ENCODE peak calls at places on chromosome 4, in nine cellular contexts. J, I, U, H, R, P, C, F and A are unnamed samples.

GRCh38 chr4:76539979-76540378 is 105.0 kb downstream of the SHROOM3 start:
- DNase-seq in J (no peak), I (no peak), U (no peak), H (no peak), R (no peak), P (no peak), C (no peak), F (peak; percentile 85), A (no peak)

GRCh38 chr4:26802790-26803189 is 57.9 kb upstream of the STIM2 start:
- DNase-seq in J (no peak), I (no peak), U (no peak), H (no peak), R (no peak), P (no peak), C (no peak), F (no peak), A (no peak)

GRCh38 chr4:32140636-32141035 is 1420.5 kb downstream of the PCDH7 start:
- DNase-seq in J (no peak), I (no peak), U (no peak), H (no peak), R (no peak), P (no peak), C (peak; percentile 63), F (peak; percentile 28), A (no peak)

GRCh38 chr4:15116509-15117079 is 114.3 kb downstream of the CPEB2 start:
- DNase-seq in J (no peak), I (no peak), U (no peak), H (no peak), R (no peak), P (no peak), C (no peak), F (no peak), A (no peak)

GRCh38 chr4:134202557-134202956 is 968 bp upstream of the PABPC4L start:
- DNase-seq in J (no peak), I (no peak), U (no peak), H (no peak), R (no peak), P (no peak), C (no peak), F (no peak), A (no peak)

GRCh38 chr4:55444822-55445221 is 49.1 kb downstream of the TMEM165 start:
- DNase-seq in J (no peak), I (no peak), U (no peak), H (no peak), R (no peak), P (no peak), C (no peak), F (no peak), A (no peak)

GRCh38 chr4:113636438-113636818 is 125.1 kb downstream of the CAMK2D start:
- DNase-seq in J (no peak), I (no peak), U (no peak), H (no peak), R (no peak), P (no peak), C (no peak), F (no peak), A (no peak)

GRCh38 chr4:89134775-89135319 is 23.5 kb downstream of the TIGD2 start:
- DNase-seq in J (no peak), I (no peak), U (no peak), H (no peak), R (no peak), P (no peak), C (no peak), F (no peak), A (no peak)

GRCh38 chr4:56243107-56243506 is 144.2 kb downstream of the AASDH start:
- DNase-seq in J (no peak), I (no peak), U (no peak), H (no peak), R (no peak), P (no peak), C (no peak), F (no peak), A (no peak)

GRCh38 chr4:683982-684571 is 4.9 kb downstream of the SLC49A3 start:
- DNase-seq in J (no peak), I (peak; percentile 84), U (peak; percentile 84), H (peak; percentile 74), R (peak; percentile 72), P (peak; percentile 74), C (no peak), F (no peak), A (peak; percentile 58)

GRCh38 chr4:19783667-19784223 is 468.0 kb upstream of the SLIT2 start:
- DNase-seq in J (no peak), I (no peak), U (no peak), H (no peak), R (no peak), P (no peak), C (no peak), F (no peak), A (no peak)

GRCh38 chr4:127249767-127250108 is 383.0 kb upstream of the INTU start:
- DNase-seq in J (no peak), I (no peak), U (no peak), H (no peak), R (no peak), P (no peak), C (no peak), F (no peak), A (no peak)

GRCh38 chr4:147371661-147372060 is 109.2 kb upstream of the EDNRA start:
- DNase-seq in J (peak; percentile 46), I (no peak), U (no peak), H (no peak), R (no peak), P (no peak), C (no peak), F (no peak), A (no peak)

GRCh38 chr4:8041868-8042267 is 102.2 kb upstream of the AFAP1 start:
- DNase-seq in J (no peak), I (no peak), U (no peak), H (no peak), R (no peak), P (no peak), C (no peak), F (no peak), A (no peak)
- H3K27ac ChIP-seq in J (no peak overlapping the region), I (no peak overlapping the region), U (no peak overlapping the region), H (no peak overlapping the region), R (no peak overlapping the region), P (no peak overlapping the region), C (no peak overlapping the region), F (no peak overlapping the region), A (no peak overlapping the region)

GRCh38 chr4:85784348-85784747 is 309.4 kb downstream of the ARHGAP24 start:
- DNase-seq in J (no peak), I (no peak), U (no peak), H (no peak), R (no peak), P (no peak), C (no peak), F (no peak), A (no peak)
- H3K4me1 ChIP-seq in J (peaks cover under 1% of the 10 kb centered on the region), I (no peaks in the 10 kb centered on the region), U (peaks cover 9% of the 10 kb centered on the region), H (no peaks in the 10 kb centered on the region), R (peaks cover 6% of the 10 kb centered on the region), P (peaks cover 37% of the 10 kb centered on the region), C (peaks cover 12% of the 10 kb centered on the region), F (peaks cover 59% of the 10 kb centered on the region), A (no peaks in the 10 kb centered on the region)

DNA sequence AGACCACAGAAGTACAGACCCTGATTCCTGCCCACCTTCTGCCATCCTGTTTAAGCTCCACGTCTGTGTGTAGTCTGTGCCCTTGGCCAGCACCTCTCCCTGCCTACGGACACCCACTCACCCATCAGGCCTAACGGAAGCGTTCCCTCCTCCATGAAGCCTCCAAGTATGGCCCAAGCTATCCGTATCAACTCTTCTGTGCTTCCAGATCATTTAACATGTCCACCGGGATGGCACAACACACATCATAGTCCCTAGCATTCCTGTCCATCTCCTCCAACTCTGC is 11.7 kb downstream of the WDR1 start:
- DNase-seq in J (no peak), I (no peak), U (no peak), H (no peak), R (no peak), P (no peak), C (no peak), F (no peak), A (no peak)
- H3K27ac ChIP-seq in J (no peak overlapping the region), I (peak overlapping the region; percentile 99), U (peak overlapping the region; percentile 39), H (peak overlapping the region; percentile 68), R (peak overlapping the region; percentile 48), P (no peak overlapping the region), C (no peak overlapping the region), F (no peak overlapping the region), A (peak overlapping the region; percentile 96)

GRCh38 chr4:67568820-67569219 is 10.3 kb downstream of the STAP1 start:
- DNase-seq in J (no peak), I (no peak), U (no peak), H (no peak), R (no peak), P (no peak), C (no peak), F (no peak), A (no peak)

GRCh38 chr4:67570537-67570936 is 12.0 kb downstream of the STAP1 start:
- DNase-seq in J (no peak), I (no peak), U (no peak), H (no peak), R (no peak), P (no peak), C (no peak), F (no peak), A (no peak)

GRCh38 chr4:67566335-67566734 is 7.8 kb downstream of the STAP1 start:
- DNase-seq in J (no peak), I (no peak), U (no peak), H (no peak), R (no peak), P (no peak), C (no peak), F (no peak), A (no peak)

DNA sequence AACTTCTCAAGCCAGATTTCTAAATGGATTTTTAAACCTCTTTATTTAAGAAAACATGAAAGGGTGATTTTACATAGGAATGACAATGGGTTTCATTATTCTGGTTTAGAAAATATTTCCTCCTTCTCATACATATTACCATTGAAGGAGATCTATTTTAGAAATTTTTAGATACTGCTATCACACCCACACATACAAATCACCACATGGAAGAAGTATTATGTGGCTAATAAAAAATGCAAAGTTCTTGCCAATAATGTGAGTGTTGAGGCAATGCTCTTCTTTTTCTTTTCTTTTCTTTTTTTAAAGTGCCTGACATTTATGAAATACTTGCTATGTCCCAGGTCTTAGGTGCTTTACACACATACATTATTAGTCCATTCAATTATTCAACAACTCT is 6.8 kb downstream of the STAP1 start:
- DNase-seq in J (no peak), I (no peak), U (no peak), H (no peak), R (no peak), P (no peak), C (no peak), F (no peak), A (no peak)
- H3K4me1 ChIP-seq in J (no peaks in the 10 kb centered on the region), I (no peaks in the 10 kb centered on the region), U (no peaks in the 10 kb centered on the region), H (no peaks in the 10 kb centered on the region), R (no peaks in the 10 kb centered on the region), P (no peaks in the 10 kb centered on the region), C (no peaks in the 10 kb centered on the region), F (no peaks in the 10 kb centered on the region), A (no peaks in the 10 kb centered on the region)

DNA sequence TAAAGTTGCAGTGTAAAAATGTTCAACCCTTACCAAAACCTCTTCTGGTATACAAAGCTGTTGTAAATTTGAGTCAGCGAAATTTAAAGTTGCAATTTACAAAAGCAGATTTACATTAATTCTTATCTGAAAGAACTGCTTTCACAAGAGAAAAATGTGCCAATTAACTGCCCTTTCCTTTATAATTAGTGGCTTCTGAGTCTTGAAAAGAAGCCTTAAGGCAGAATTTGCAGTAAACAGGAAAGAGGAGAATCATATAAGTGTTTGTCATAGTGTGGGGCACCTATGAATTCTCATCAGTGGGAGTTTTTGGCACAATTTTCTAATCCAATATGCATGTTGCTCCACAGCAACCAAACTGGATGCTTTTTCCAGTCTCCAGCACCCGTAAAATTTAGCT is 125.3 kb upstream of the GABRG1 start:
- DNase-seq in J (no peak), I (no peak), U (no peak), H (no peak), R (no peak), P (no peak), C (no peak), F (no peak), A (no peak)
- H3K27ac ChIP-seq in J (no peak overlapping the region), I (no peak overlapping the region), U (no peak overlapping the region), H (no peak overlapping the region), R (no peak overlapping the region), P (no peak overlapping the region), C (no peak overlapping the region), F (no peak overlapping the region), A (no peak overlapping the region)